ENCODE peak calls at places on chromosomes 12 and 14, in seven cellular contexts. T is tibial artery, U is AG09319, F is foreskin fibroblast, G is mesothelial cell of epicardium, E is natural killer cell, I is A549. K is an unnamed sample.
A peak's percentile ranks its signal among the peaks of the same experiment; 100 is the strongest.

GRCh38 chr12:31008961-31009840 is 64.5 kb upstream of the DDX11 start:
- DNase-seq in T (peak; percentile 27), U (no peak), F (no peak), G (no peak), E (no peak), I (no peak), K (no peak)

GRCh38 chr14:29376251-29376650 is 551.4 kb downstream of the PRKD1 start:
- DNase-seq in T (no peak), U (no peak), F (no peak), G (no peak), E (no peak), I (no peak), K (no peak)

GRCh38 chr14:71574976-71575375 is 357.3 kb upstream of the RGS6 start:
- DNase-seq in T (no peak), U (peak; percentile 49), F (peak; percentile 70), G (no peak), E (no peak), I (peak; percentile 58), K (no peak)

GRCh38 chr12:117192057-117192456 is 1.8 kb upstream of the FBXO21 start:
- DNase-seq in T (no peak), U (no peak), F (no peak), G (peak; percentile 34), E (no peak), I (peak; percentile 43), K (no peak)

GRCh38 chr14:68308695-68309094 is 484.2 kb downstream of the ZFP36L1 start:
- DNase-seq in T (no peak), U (no peak), F (peak; percentile 10), G (no peak), E (no peak), I (no peak), K (no peak)

GRCh38 chr12:65603428-65604351 is 220.6 kb upstream of the HMGA2 start:
- DNase-seq in T (peak; percentile 64), U (peak; percentile 61), F (peak; percentile 89), G (no peak), E (no peak), I (peak; percentile 48), K (no peak)

GRCh38 chr12:120015313-120015712 is 26.3 kb downstream of the BICDL1 start:
- DNase-seq in T (no peak), U (no peak), F (no peak), G (no peak), E (no peak), I (no peak), K (no peak)

GRCh38 chr14:100536721-100537700 is 50.2 kb downstream of the BEGAIN start:
- DNase-seq in T (no peak), U (no peak), F (no peak), G (peak; percentile 34), E (no peak), I (no peak), K (no peak)

GRCh38 chr12:38895446-38895845 is 9.9 kb downstream of the CPNE8 start:
- DNase-seq in T (no peak), U (no peak), F (no peak), G (no peak), E (no peak), I (no peak), K (no peak)

DNA sequence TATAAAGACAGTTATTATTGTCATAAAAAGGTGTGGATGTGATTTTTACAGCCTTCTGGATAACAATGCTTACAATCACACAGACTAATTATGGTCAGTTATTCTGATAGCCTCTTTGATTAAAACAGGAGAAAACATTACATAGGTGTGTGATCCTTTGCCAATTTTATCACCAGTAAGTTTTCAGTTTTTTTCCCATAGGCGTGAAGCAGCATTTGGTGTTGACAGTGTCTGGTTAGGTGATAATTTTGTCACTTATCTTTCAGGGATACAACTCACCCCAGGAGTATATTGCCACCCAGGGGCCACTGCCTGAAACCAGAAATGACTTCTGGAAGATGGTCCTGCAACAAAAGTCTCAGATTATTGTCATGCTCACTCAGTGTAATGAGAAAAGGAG is 208.8 kb downstream of the EPS8 start:
- DNase-seq in T (no peak), U (no peak), F (no peak), G (no peak), E (no peak), I (no peak), K (no peak)
- TF ChIP-seq CTCF in T (no peak), U (no peak), F (no peak), G (no peak), E (no peak), I (no peak), K (no peak)

GRCh38 chr12:102543931-102544485 is 63.6 kb upstream of the IGF1 start:
- DNase-seq in T (no peak), U (no peak), F (no peak), G (no peak), E (no peak), I (no peak), K (no peak)

GRCh38 chr12:102542816-102543448 is 62.6 kb upstream of the IGF1 start:
- DNase-seq in T (no peak), U (no peak), F (peak; percentile 42), G (no peak), E (no peak), I (no peak), K (no peak)

GRCh38 chr12:102539651-102540553 is 59.5 kb upstream of the IGF1 start:
- DNase-seq in T (no peak), U (peak; percentile 41), F (peak; percentile 90), G (no peak), E (no peak), I (peak; percentile 96), K (no peak)

GRCh38 chr12:102540856-102541385 is 60.6 kb upstream of the IGF1 start:
- DNase-seq in T (no peak), U (no peak), F (no peak), G (no peak), E (no peak), I (no peak), K (no peak)

DNA sequence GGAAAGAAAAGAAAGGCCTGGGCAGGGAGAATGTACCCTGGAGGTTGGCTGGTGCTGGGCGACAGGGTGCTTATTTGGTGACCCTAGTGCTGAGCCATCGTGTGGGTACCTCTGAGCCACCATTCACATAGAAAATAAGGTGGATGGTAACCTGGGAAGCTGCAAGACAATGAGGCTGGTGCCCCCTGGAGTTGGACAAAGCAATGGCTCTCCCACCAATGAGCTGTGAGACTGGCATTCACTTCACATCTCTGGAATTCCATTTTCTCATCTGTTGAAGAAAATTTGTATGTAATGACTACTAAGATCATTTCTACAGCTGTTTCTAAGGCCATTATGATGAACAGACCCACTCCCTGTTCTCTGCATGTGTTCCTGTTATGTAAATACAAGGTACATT is 63.1 kb upstream of the IGF1 start:
- DNase-seq in T (no peak), U (no peak), F (no peak), G (no peak), E (no peak), I (no peak), K (no peak)
- TF ChIP-seq CTCF in T (no peak), U (no peak), F (peak; percentile 17), G (no peak), E (no peak), I (no peak), K (no peak)

GRCh38 chr12:132404435-132404855 is 75.1 kb upstream of the GALNT9 start:
- DNase-seq in T (no peak), U (no peak), F (no peak), G (no peak), E (no peak), I (no peak), K (no peak)
- TF ChIP-seq CTCF in T (no peak), U (no peak), F (no peak), G (no peak), E (no peak), I (no peak), K (no peak)

GRCh38 chr12:82688035-82688501 is 1.4 kb downstream of the TMTC2 start:
- DNase-seq in T (no peak), U (no peak), F (peak; percentile 7), G (no peak), E (no peak), I (peak; percentile 20), K (no peak)
- TF ChIP-seq CTCF in T (no peak), U (peak; percentile 10), F (peak; percentile 28), G (no peak), E (no peak), I (no peak), K (no peak)

GRCh38 chr14:105012171-105012985 is 8.5 kb downstream of the CDCA4 start:
- DNase-seq in T (no peak), U (no peak), F (no peak), G (no peak), E (no peak), I (peak; percentile 66), K (no peak)
- TF ChIP-seq CTCF in T (peak; percentile 54), U (peak; percentile 7), F (peak; percentile 9), G (no peak), E (no peak), I (peak; percentile 73), K (no peak)

GRCh38 chr14:98169170-98169587 is 1102.8 kb downstream of the BCL11B start:
- DNase-seq in T (no peak), U (no peak), F (no peak), G (no peak), E (no peak), I (no peak), K (no peak)

GRCh38 chr14:98170580-98170979 is 1101.4 kb downstream of the BCL11B start:
- DNase-seq in T (no peak), U (no peak), F (no peak), G (no peak), E (no peak), I (no peak), K (no peak)

GRCh38 chr14:98168196-98168985 is 1103.6 kb downstream of the BCL11B start:
- DNase-seq in T (no peak), U (no peak), F (no peak), G (no peak), E (no peak), I (no peak), K (no peak)

GRCh38 chr14:98167702-98168101 is 1104.3 kb downstream of the BCL11B start:
- DNase-seq in T (no peak), U (no peak), F (no peak), G (no peak), E (no peak), I (no peak), K (no peak)

GRCh38 chr14:98167253-98167652 is 1104.7 kb downstream of the BCL11B start:
- DNase-seq in T (no peak), U (no peak), F (no peak), G (no peak), E (no peak), I (no peak), K (no peak)
- TF ChIP-seq CTCF in T (no peak), U (no peak), F (no peak), G (no peak), E (no peak), I (no peak), K (no peak)

DNA sequence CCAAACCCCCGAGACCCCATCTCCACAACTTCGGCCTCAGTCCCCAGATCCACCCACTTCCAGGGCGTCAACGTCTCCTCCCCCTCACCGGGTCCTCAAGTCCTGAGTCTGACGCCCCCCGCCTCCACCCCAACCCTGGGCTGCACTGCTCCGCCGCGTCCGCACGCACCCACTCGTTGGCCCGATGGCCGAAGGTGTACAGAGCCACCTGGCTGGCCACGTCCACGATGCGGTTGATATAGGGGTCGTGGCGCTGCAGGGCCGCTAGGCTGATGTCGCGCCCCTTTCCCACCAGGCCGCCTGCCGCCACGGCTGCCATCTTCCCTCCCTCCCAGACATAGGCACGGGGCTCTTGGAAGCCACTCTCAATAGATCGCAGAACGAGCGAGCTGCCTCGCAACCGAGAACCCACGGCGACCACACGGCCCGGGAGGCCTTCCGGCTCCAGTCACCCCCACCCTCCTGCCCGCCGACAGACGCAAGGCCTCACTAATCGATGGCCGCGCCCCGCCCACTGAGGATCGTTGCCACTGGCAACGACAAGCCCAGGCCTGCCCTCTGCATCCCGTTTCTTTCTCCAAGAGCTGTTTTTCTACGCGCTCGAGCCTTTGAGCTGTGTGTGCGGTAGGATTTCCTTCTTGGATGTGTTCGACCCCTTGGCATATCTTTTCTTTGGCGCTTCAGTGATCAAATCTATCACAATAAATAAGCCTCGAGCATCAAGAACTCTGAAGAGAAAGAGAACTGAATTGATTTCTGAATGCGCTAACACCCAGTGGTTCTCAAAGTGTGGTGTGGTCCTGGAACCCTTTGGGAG is at the start of gene DCP1B:
- DNase-seq in T (peak; percentile 99), U (peak; percentile 95), F (peak; percentile 99), G (peak; percentile 94), E (peak; percentile 86), I (peak; percentile 98), K (peak; percentile 84)
- TF ChIP-seq CTCF in T (no peak), U (no peak), F (no peak), G (no peak), E (no peak), I (no peak), K (no peak)